ENCODE peak calls at places on chromosome 16, in four cellular contexts. G, X, I and R are unnamed samples.

GRCh38 chr16:74699666-74700065 is 996 bp downstream of the MLKL start:
- DNase-seq in G (no peak), X (no peak), I (no peak), R (no peak)

GRCh38 chr16:87407511-87408112 is 15.5 kb downstream of the MAP1LC3B start:
- DNase-seq in G (peak; percentile 78), X (peak; percentile 73), I (peak; percentile 22), R (no peak)

GRCh38 chr16:62977876-62978275 is 941.6 kb upstream of the CDH8 start:
- DNase-seq in G (no peak), X (no peak), I (no peak), R (no peak)

GRCh38 chr16:2925951-2926659 is 14.4 kb downstream of the FLYWCH1 start:
- DNase-seq in G (no peak), X (no peak), I (no peak), R (no peak)

GRCh38 chr16:11057696-11058345 is 113.5 kb downstream of the CLEC16A start:
- DNase-seq in G (no peak), X (no peak), I (no peak), R (no peak)

GRCh38 chr16:73890524-73891500 is 405.8 kb upstream of the PSMD7 start:
- DNase-seq in G (no peak), X (no peak), I (no peak), R (no peak)

GRCh38 chr16:65601781-65602180 is 479.9 kb upstream of the CDH11 start:
- DNase-seq in G (no peak), X (no peak), I (no peak), R (no peak)

GRCh38 chr16:13909872-13910303 is 10.1 kb upstream of the ERCC4 start:
- DNase-seq in G (peak; percentile 35), X (peak; percentile 69), I (no peak), R (no peak)

GRCh38 chr16:49597796-49598195 is 224.2 kb downstream of the C16orf78 start:
- DNase-seq in G (no peak), X (no peak), I (no peak), R (no peak)

GRCh38 chr16:4690946-4691665 is 2.3 kb upstream of the NUDT16L1 start:
- DNase-seq in G (no peak), X (no peak), I (no peak), R (no peak)

GRCh38 chr16:88452485-88453216 is 429 bp upstream of the ZFPM1 start:
- DNase-seq in G (peak; percentile 96), X (peak; percentile 95), I (peak; percentile 97), R (peak; percentile 98)

GRCh38 chr16:53502331-53503269 is at the start of gene AKTIP:
- DNase-seq in G (peak; percentile 77), X (peak; percentile 56), I (no peak), R (peak; percentile 26)

GRCh38 chr16:24609740-24610420 is 70.5 kb downstream of the RBBP6 start:
- DNase-seq in G (peak; percentile 65), X (peak; percentile 37), I (no peak), R (no peak)

GRCh38 chr16:14510939-14511797 is 118.9 kb downstream of the PARN start:
- DNase-seq in G (no peak), X (no peak), I (no peak), R (no peak)

GRCh38 chr16:20242568-20243240 is 84.6 kb downstream of the GP2 start:
- DNase-seq in G (no peak), X (no peak), I (no peak), R (no peak)

GRCh38 chr16:50667497-50668367 is 13.4 kb downstream of the SNX20 start:
- DNase-seq in G (no peak), X (no peak), I (no peak), R (no peak)

GRCh38 chr16:66070140-66070887 is 296.2 kb upstream of the CDH5 start:
- DNase-seq in G (peak; percentile 73), X (no peak), I (no peak), R (no peak)

GRCh38 chr16:17744903-17745581 is 274.3 kb upstream of the XYLT1 start:
- DNase-seq in G (no peak), X (no peak), I (no peak), R (no peak)

GRCh38 chr16:3670711-3671110 is 16.2 kb downstream of the DNASE1 start:
- DNase-seq in G (no peak), X (no peak), I (no peak), R (no peak)

GRCh38 chr16:9885876-9886275 is 296.4 kb downstream of the GRIN2A start:
- DNase-seq in G (no peak), X (no peak), I (no peak), R (no peak)

GRCh38 chr16:52407778-52408177 is 139.2 kb downstream of the TOX3 start:
- DNase-seq in G (no peak), X (no peak), I (no peak), R (no peak)

GRCh38 chr16:87809150-87809902 is 43.5 kb upstream of the KLHDC4 start:
- DNase-seq in G (no peak), X (no peak), I (no peak), R (no peak)

DNA sequence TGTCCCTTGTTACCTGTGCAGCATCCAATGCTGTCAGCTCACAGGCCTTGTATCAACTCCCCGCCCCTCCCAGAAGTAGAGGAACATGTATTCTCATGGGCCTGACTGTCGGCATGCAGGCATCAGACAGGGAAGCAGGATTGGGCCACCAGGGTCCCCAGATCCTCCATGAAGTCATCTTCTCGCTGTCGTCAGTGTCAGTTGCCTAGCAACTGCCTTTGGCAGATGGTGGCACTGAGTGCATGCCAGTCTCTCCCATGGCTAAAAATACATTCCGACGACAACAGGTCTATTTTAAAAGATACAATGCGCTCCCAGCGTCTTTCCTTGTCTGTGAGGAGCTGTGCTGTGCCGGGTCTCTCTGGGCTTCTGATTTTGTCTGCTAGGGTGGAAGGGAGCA is 36.8 kb upstream of the CES5A start:
- DNase-seq in G (no peak), X (no peak), I (no peak), R (no peak)
- H3K27me3 ChIP-seq in G (no peaks in the 10 kb centered on the region), X (peaks cover 4% of the 10 kb centered on the region), I (no peaks in the 10 kb centered on the region), R (no peaks in the 10 kb centered on the region)

DNA sequence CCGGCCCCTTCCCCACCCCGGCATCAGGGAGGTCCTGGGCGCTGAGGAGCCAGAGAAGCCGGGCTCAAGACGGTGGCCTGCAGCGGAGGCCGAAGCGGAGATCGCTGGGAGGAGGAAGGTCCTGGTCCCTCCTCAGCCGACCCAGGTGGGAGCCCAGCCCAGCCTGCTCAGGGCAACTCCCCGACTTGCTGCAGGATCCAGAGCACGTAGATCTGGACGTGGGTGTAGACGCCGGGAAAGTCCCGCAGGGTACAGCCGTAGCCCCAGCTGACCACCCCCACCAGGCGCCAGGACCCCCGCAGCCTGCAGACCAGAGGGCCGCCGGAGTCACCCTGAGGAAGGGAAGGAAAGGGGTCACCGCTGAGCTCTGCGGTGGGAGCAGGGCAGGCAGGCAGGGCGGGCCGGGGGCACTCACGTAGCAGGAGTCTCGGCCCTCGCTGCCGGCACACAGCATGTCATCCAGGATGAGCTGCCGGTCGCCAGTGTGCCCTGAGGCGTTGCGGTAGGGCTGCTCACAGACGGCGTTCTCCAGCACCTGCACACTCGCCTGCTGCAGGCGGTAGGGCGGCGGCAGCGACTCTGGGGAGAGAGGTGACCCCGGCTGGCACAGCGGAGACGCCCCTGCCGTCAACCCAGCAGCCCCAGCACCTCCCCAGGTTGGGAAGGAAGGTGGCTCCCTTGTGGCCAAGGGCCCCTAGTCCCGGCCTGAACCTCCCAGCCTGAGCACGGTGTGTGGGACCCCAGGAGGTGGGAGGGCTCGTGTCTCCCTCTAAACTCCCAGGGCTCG is 5.5 kb downstream of the TPSD1 start:
- DNase-seq in G (no peak), X (no peak), I (no peak), R (no peak)
- H3K27me3 ChIP-seq in G (peaks cover 17% of the 10 kb centered on the region), X (peaks cover 15% of the 10 kb centered on the region), I (no peaks in the 10 kb centered on the region), R (peaks cover 12% of the 10 kb centered on the region)

GRCh38 chr16:85871756-85872155 is 27.2 kb upstream of the IRF8 start:
- DNase-seq in G (no peak), X (no peak), I (no peak), R (no peak)

GRCh38 chr16:85872666-85873561 is 26.0 kb upstream of the IRF8 start:
- DNase-seq in G (no peak), X (no peak), I (no peak), R (no peak)

GRCh38 chr16:85868495-85868894 is 30.5 kb upstream of the IRF8 start:
- DNase-seq in G (no peak), X (no peak), I (no peak), R (no peak)

GRCh38 chr16:85867189-85867588 is 31.8 kb upstream of the IRF8 start:
- DNase-seq in G (no peak), X (no peak), I (no peak), R (no peak)

DNA sequence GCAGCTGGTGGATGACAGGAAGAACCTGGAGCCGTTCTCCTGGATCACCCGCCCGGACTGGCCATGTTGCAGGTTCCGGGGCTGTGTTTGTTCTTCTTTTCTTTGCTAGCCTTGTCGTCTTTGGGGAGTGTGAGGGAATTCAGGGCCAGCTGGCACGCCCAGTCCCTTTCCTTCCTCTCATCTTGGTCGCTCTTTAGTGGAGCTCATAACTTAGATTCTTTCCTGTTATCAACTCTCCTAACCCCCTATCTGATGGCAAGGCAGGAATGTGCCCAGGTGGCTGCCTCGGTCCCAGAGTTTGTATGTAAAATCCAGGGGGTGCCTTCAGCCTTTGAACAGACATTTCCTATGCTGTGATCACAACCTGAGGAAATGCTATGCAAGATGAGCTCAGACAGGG is 28.8 kb upstream of the IRF8 start:
- DNase-seq in G (no peak), X (no peak), I (no peak), R (no peak)
- H3K27me3 ChIP-seq in G (no peaks in the 10 kb centered on the region), X (no peaks in the 10 kb centered on the region), I (no peaks in the 10 kb centered on the region), R (no peaks in the 10 kb centered on the region)

DNA sequence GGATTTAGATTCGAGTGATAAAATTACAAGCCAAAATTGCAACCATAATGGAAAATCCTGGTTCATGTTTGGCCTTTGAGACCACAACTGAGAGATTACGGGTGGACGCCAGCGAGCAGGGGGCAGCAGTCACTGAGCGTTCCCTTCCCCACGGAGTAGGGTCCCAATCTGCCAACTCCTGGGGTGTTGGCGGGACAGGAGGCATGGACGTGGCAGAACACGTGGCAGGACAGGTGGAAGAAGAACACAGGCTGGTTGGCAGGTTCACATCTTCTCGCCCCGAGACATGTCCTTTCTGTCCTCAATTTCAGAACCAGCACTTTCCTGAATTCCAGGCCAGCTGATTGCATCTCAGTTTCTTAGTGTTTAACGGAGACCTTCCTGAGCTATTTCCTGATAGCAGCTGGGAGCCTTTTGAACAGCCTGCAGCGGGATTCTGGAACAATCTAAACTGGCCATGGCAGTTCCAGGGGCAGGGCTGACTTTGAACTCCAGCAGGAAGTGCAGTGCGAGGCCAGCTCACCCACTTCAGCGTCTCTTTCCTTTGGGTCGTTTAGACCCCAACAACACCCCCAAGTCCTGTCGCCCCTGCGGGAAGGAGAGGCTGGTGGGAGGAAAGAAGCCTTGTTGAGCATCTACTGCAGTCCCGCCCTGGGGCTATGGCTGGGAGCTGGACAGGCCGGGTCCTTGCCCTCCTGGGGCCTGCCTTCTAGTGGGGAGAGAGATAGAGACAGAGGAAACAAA is 159.1 kb upstream of the FOXF1 start:
- DNase-seq in G (no peak), X (no peak), I (no peak), R (no peak)
- H3K27me3 ChIP-seq in G (no peaks in the 10 kb centered on the region), X (no peaks in the 10 kb centered on the region), I (no peaks in the 10 kb centered on the region), R (no peaks in the 10 kb centered on the region)